ENCODE peak calls at places on chromosomes 4 and X, in eight cellular contexts. B, F, L, O, U, N, Q and G are unnamed samples.

GRCh38 chr4:164293776-164294175 is 460.2 kb upstream of the SMIM31 start:
- DNase-seq in B (no peak), F (no peak), L (no peak), O (no peak), U (no peak), N (no peak), Q (no peak), G (no peak)

GRCh38 chrX:20143539-20143938 is 1.9 kb upstream of the EIF1AX start:
- DNase-seq in B (no peak), F (no peak), L (no peak), O (no peak), U (no peak), N (no peak), Q (no peak), G (no peak)

GRCh38 chr4:183369073-183369472 is 46.8 kb upstream of the CLDN24 start:
- DNase-seq in B (no peak), F (no peak), L (no peak), O (no peak), U (no peak), N (no peak), Q (no peak), G (no peak)

GRCh38 chr4:32189130-32189529 is 1469.0 kb downstream of the PCDH7 start:
- DNase-seq in B (no peak), F (no peak), L (no peak), O (no peak), U (no peak), N (no peak), Q (no peak), G (no peak)

GRCh38 chrX:33336783-33337182 is 125.4 kb upstream of the DMD start:
- DNase-seq in B (no peak), F (peak; percentile 46), L (no peak), O (no peak), U (no peak), N (no peak), Q (no peak), G (no peak)

GRCh38 chr4:2417765-2418651 is at the start of gene ZFYVE28:
- DNase-seq in B (no peak), F (no peak), L (peak; percentile 27), O (no peak), U (no peak), N (peak; percentile 82), Q (no peak), G (no peak)

GRCh38 chr4:16579866-16580265 is 318.6 kb downstream of the LDB2 start:
- DNase-seq in B (no peak), F (no peak), L (no peak), O (no peak), U (no peak), N (no peak), Q (no peak), G (no peak)

GRCh38 chrX:91434351-91435168 is at the start of gene PABPC5:
- DNase-seq in B (no peak), F (peak; percentile 80), L (no peak), O (no peak), U (no peak), N (peak; percentile 79), Q (no peak), G (no peak)

GRCh38 chr4:98639523-98639922 is 18.9 kb downstream of the TSPAN5 start:
- DNase-seq in B (no peak), F (no peak), L (no peak), O (no peak), U (no peak), N (no peak), Q (no peak), G (no peak)

GRCh38 chr4:142043509-142043908 is 407.1 kb downstream of the IL15 start:
- DNase-seq in B (no peak), F (no peak), L (no peak), O (no peak), U (no peak), N (no peak), Q (no peak), G (no peak)

GRCh38 chrX:124239911-124240310 is 92.5 kb upstream of the TEX13D start:
- DNase-seq in B (no peak), F (no peak), L (peak; percentile 36), O (no peak), U (no peak), N (no peak), Q (no peak), G (no peak)

GRCh38 chr4:3136454-3136853 is 62.0 kb downstream of the HTT start:
- DNase-seq in B (no peak), F (no peak), L (no peak), O (no peak), U (no peak), N (no peak), Q (no peak), G (no peak)

GRCh38 chrX:63743596-63743995 is 41.4 kb downstream of the ARHGEF9 start:
- DNase-seq in B (no peak), F (no peak), L (no peak), O (no peak), U (no peak), N (no peak), Q (no peak), G (no peak)

GRCh38 chr4:8340721-8341680 is 71.4 kb downstream of the HTRA3 start:
- DNase-seq in B (no peak), F (peak; percentile 85), L (no peak), O (no peak), U (no peak), N (no peak), Q (no peak), G (no peak)

GRCh38 chr4:4259484-4260100 is 11.6 kb upstream of the TMEM128 start:
- DNase-seq in B (no peak), F (no peak), L (no peak), O (no peak), U (no peak), N (no peak), Q (no peak), G (no peak)

GRCh38 chrX:63050225-63050624 is 300.9 kb downstream of the SPIN4 start:
- DNase-seq in B (no peak), F (no peak), L (no peak), O (no peak), U (no peak), N (no peak), Q (no peak), G (no peak)

GRCh38 chr4:154503598-154503997 is 12.0 kb upstream of the DCHS2 start:
- DNase-seq in B (no peak), F (no peak), L (no peak), O (no peak), U (no peak), N (no peak), Q (no peak), G (no peak)